ENCODE peak calls at places on chromosomes 11 and 22, in four cellular contexts. B is HepG2, Q is SK-N-SH, M is K562. K is an unnamed sample.
A peak's percentile ranks its signal among the peaks of the same experiment; 100 is the strongest.

GRCh38 chr11:87421422-87421821 is 383.7 kb downstream of the TMEM135 start:
- DNase-seq in Q (peak; percentile 56), M (peak; percentile 75), B (peak; percentile 67), K (peak; percentile 32)

GRCh38 chr22:49921508-49922278 is 3.3 kb downstream of the CRELD2 start:
- DNase-seq in B (no peak), Q (no peak), M (no peak), K (no peak)

GRCh38 chr11:125626381-125626950 is 1.5 kb downstream of the CHEK1 start:
- DNase-seq in B (peak; percentile 79), Q (no peak), M (no peak), K (peak; percentile 14)

GRCh38 chr11:18912883-18913282 is 26.3 kb downstream of the MRGPRX1 start:
- DNase-seq in Q (no peak), M (no peak), B (no peak), K (no peak)

GRCh38 chr22:35567794-35568193 is 27.2 kb downstream of the RASD2 start:
- DNase-seq in M (no peak), Q (no peak), B (no peak), K (no peak)

GRCh38 chr11:70608568-70609314 is 210.4 kb downstream of the CTTN start:
- DNase-seq in Q (no peak), B (no peak), M (no peak), K (no peak)

GRCh38 chr11:66268210-66268952 is at the start of gene RAB1B:
- DNase-seq in Q (peak; percentile 96), M (peak; percentile 93), B (peak; percentile 98), K (peak; percentile 100)

GRCh38 chr11:108589136-108589535 is 4.4 kb downstream of the EXPH5 start:
- DNase-seq in M (no peak), B (no peak), Q (peak; percentile 75), K (no peak)

GRCh38 chr11:128246364-128247234 is 340.8 kb downstream of the ETS1 start:
- DNase-seq in B (no peak), M (no peak), Q (peak; percentile 65), K (no peak)

GRCh38 chr11:126992065-126992803 is 8.3 kb downstream of the KIRREL3 start:
- DNase-seq in Q (no peak), B (no peak), M (no peak), K (no peak)

GRCh38 chr22:46090631-46091201 is 59.6 kb upstream of the PPARA start:
- DNase-seq in M (no peak), B (no peak), Q (no peak), K (no peak)

GRCh38 chr22:50217543-50218152 is 16.8 kb downstream of the SELENOO start:
- DNase-seq in M (no peak), Q (no peak), B (no peak), K (no peak)

GRCh38 chr11:75654314-75654713 is 14.5 kb downstream of the MAP6 start:
- DNase-seq in M (no peak), Q (no peak), B (no peak), K (no peak)

DNA sequence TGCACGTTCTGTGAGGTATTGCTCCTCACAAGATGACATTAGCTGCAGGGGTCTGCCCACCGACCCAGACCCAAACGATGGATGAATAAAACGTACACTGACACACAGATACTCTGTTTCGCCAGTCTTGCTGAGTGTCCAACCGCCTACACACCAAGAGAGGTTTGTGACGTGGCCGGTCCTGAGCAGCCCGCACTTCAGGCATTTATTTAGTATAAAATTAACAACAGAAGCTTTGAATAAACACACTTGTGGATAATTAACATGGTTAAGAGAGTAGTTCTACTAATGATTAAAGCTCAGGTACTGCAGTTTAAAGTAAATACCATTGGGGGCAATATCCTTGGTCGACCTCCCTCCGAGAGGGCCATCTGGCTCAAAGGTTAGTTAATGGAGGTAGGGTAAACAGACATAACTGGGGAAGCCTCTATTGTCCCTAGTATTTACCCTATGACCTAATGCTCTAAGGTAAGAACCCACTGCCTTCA is 75.7 kb downstream of the CCDC83 start:
- DNase-seq in Q (no peak), B (peak; percentile 94), M (no peak), K (no peak)
- TF ChIP-seq MAX in Q (no peak), B (peak; percentile 36), M (no peak), K (no peak)

GRCh38 chr11:97989121-97989520 is 1031.6 kb upstream of the CNTN5 start:
- DNase-seq in Q (no peak), M (no peak), B (no peak), K (no peak)

GRCh38 chr11:97990162-97990920 is 1030.4 kb upstream of the CNTN5 start:
- DNase-seq in B (no peak), M (no peak), Q (no peak), K (no peak)

GRCh38 chr11:97996762-97997161 is 1024.0 kb upstream of the CNTN5 start:
- DNase-seq in Q (no peak), B (no peak), M (no peak), K (no peak)

GRCh38 chr11:97995874-97996273 is 1024.9 kb upstream of the CNTN5 start:
- DNase-seq in B (no peak), M (no peak), Q (no peak), K (no peak)

GRCh38 chr11:97993565-97993964 is 1027.2 kb upstream of the CNTN5 start:
- DNase-seq in Q (no peak), M (no peak), B (no peak), K (no peak)
- TF ChIP-seq FOXJ3 in Q (no peak), M (no peak), B (no peak), K (no peak)

GRCh38 chr22:47370448-47371262 is 608.2 kb downstream of the TBC1D22A start:
- DNase-seq in B (no peak), M (no peak), Q (peak; percentile 4), K (no peak)

GRCh38 chr22:47367107-47367690 is 604.7 kb downstream of the TBC1D22A start:
- DNase-seq in B (no peak), Q (no peak), M (no peak), K (no peak)

GRCh38 chr22:47369431-47370015 is 607.1 kb downstream of the TBC1D22A start:
- DNase-seq in B (no peak), M (no peak), Q (no peak), K (no peak)

GRCh38 chr22:47367993-47368945 is 605.8 kb downstream of the TBC1D22A start:
- DNase-seq in B (no peak), M (no peak), Q (no peak), K (no peak)

GRCh38 chr22:47369020-47369419 is 606.6 kb downstream of the TBC1D22A start:
- DNase-seq in Q (no peak), M (no peak), B (no peak), K (no peak)
- TF ChIP-seq MAX in Q (no peak), M (no peak), B (no peak), K (no peak)

GRCh38 chr22:40423246-40423753 is 52.9 kb downstream of the SGSM3 start:
- DNase-seq in B (no peak), Q (no peak), M (no peak), K (no peak)
- TF ChIP-seq FOXJ3 in B (no peak), Q (no peak), M (no peak), K (no peak)

DNA sequence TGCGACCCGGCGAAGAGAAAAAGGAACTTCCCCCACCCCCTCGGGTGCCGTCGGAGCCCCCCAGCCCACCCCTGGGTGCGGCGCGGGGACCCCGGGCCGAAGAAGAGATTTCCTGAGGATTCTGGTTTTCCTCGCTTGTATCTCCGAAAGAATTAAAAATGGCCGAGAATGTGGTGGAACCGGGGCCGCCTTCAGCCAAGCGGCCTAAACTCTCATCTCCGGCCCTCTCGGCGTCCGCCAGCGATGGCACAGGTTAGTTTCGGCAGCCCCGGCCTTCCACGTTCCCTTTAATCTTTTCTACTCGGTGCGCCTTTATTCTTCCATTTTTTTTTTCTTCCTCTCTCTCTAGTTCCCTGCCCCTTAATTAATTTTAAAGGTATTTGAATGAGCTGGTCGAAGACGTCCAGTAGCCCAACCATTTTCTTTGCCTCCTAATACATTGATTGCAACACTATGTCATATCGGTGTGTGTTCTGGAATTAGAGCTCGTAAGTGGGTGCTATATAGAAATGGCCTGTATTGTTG is 517 bp downstream of the EP300 start:
- DNase-seq in M (no peak), B (peak; percentile 15), Q (peak; percentile 21), K (no peak)
- TF ChIP-seq MAX in M (no peak), B (no peak), Q (no peak), K (no peak)

GRCh38 chr11:12029738-12030363 is 21.4 kb upstream of the DKK3 start:
- DNase-seq in M (no peak), Q (no peak), B (peak; percentile 61), K (no peak)
- TF ChIP-seq FOXJ3 in M (no peak), Q (no peak), B (no peak), K (no peak)

GRCh38 chr22:23531966-23532735 is 47.9 kb downstream of the IGLL1 start:
- DNase-seq in B (no peak), Q (peak; percentile 28), M (no peak), K (no peak)
- TF ChIP-seq MAX in B (no peak), Q (no peak), M (no peak), K (no peak)

DNA sequence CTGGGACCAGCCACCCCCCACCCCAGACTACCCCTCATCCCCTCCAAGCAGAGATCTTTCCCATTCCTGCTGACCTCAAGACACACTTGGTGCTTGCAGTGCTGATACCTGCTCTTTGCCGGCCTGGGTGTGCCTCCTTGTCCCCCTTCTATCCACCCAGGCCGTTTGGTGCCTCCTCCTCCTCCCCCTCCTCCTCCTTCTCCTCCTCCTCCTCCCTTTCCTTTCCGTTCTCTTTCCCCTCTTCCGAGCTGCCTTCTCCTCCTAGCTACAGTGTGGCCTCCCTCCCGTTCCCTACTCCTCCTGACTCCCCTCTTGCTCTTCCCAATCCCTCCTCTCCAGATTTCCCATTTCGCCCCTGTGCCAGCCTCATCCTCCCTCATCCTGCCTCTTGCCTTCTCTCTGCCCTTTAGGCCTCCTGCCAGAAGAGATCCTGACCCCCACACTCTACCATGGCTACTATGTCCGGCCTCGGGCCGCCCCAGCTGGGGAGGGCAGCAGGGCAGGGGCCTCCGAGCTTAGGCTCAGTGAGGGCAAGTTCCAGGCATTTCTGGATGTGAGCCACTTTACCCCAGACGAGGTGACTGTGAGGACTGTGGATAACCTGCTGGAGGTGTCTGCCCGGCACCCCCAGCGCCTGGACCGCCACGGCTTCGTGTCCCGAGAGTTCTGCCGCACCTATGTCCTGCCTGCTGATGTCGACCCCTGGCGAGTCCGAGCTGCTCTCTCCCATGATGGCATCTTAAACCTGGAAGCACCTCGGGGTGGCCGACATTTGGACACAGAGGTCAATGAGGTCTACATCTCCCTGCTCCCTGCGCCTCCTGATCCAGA is 712 bp downstream of the HSPB2 start:
- DNase-seq in B (no peak), Q (no peak), M (peak; percentile 37), K (no peak)
- TF ChIP-seq FOXJ3 in B (no peak), Q (no peak), M (no peak), K (no peak)

GRCh38 chr22:29559030-29559429 is 5.5 kb upstream of the THOC5 start:
- DNase-seq in B (no peak), M (no peak), Q (no peak), K (no peak)
- TF ChIP-seq MAX in B (no peak), M (no peak), Q (no peak), K (no peak)